ENCODE peak calls at places on chromosome 20, in eight cellular contexts. H is psoas muscle, T is A549, F is GM23248, D is heart right ventricle, S is IMR-90, Y is mammary epithelial cell, I is lower lobe of right lung. J is an unnamed sample.

GRCh38 chr20:50595988-50596693 is 86.0 kb downstream of the PTPN1 start:
- DNase-seq in H (no peak), T (no peak), F (no peak), D (no peak), S (peak; percentile 24), Y (peak; percentile 17), I (no peak), J (no peak)

GRCh38 chr20:47196091-47197081 is 160.1 kb downstream of the ZMYND8 start:
- DNase-seq in H (peak; percentile 70), T (peak; percentile 69), F (peak; percentile 81), D (peak; percentile 73), S (peak; percentile 60), Y (peak; percentile 47), I (peak; percentile 82), J (peak; percentile 58)

GRCh38 chr20:45088247-45088646 is 12.7 kb downstream of the KCNS1 start:
- DNase-seq in H (no peak), T (no peak), F (peak; percentile 96), D (no peak), S (peak; percentile 96), Y (peak; percentile 96), I (no peak), J (no peak)

GRCh38 chr20:33139467-33139866 is 28.5 kb upstream of the BPIFA2 start:
- DNase-seq in H (no peak), T (no peak), F (no peak), D (no peak), S (no peak), Y (no peak), I (no peak), J (no peak)

GRCh38 chr20:35120012-35120701 is 27.0 kb downstream of the EDEM2 start:
- DNase-seq in H (no peak), T (no peak), F (peak; percentile 64), D (no peak), S (peak; percentile 89), Y (no peak), I (peak; percentile 51), J (no peak)

GRCh38 chr20:32516985-32517873 is 67.9 kb downstream of the NOL4L start:
- DNase-seq in H (no peak), T (no peak), F (no peak), D (no peak), S (peak; percentile 26), Y (no peak), I (no peak), J (no peak)

GRCh38 chr20:24470782-24471582 is 1.6 kb downstream of the SYNDIG1 start:
- DNase-seq in H (no peak), T (no peak), F (peak; percentile 26), D (no peak), S (no peak), Y (peak; percentile 54), I (no peak), J (no peak)

GRCh38 chr20:62708591-62709536 is at the start of gene NTSR1:
- DNase-seq in H (no peak), T (no peak), F (peak; percentile 17), D (peak; percentile 7), S (no peak), Y (peak; percentile 40), I (no peak), J (no peak)

GRCh38 chr20:10978019-10978702 is 304.4 kb upstream of the JAG1 start:
- DNase-seq in H (no peak), T (no peak), F (no peak), D (no peak), S (no peak), Y (no peak), I (no peak), J (no peak)

GRCh38 chr20:37879843-37880242 is 23.1 kb upstream of the VSTM2L start:
- DNase-seq in H (no peak), T (no peak), F (no peak), D (no peak), S (no peak), Y (no peak), I (no peak), J (no peak)

GRCh38 chr20:50872562-50873288 is 58.5 kb downstream of the ADNP start:
- DNase-seq in H (no peak), T (no peak), F (no peak), D (no peak), S (no peak), Y (no peak), I (no peak), J (no peak)

GRCh38 chr20:34824861-34825529 is 456 bp downstream of the NCOA6 start:
- DNase-seq in H (peak; percentile 67), T (peak; percentile 40), F (peak; percentile 85), D (peak; percentile 71), S (peak; percentile 28), Y (peak; percentile 20), I (peak; percentile 79), J (no peak)

GRCh38 chr20:35165221-35166185 is 6.4 kb upstream of the PROCR start:
- DNase-seq in H (no peak), T (no peak), F (no peak), D (no peak), S (no peak), Y (no peak), I (no peak), J (no peak)

GRCh38 chr20:63898882-63899558 is 4.1 kb downstream of the DNAJC5 start:
- DNase-seq in H (no peak), T (no peak), F (no peak), D (no peak), S (no peak), Y (no peak), I (no peak), J (no peak)

GRCh38 chr20:63226020-63226943 is 9.4 kb upstream of the BIRC7 start:
- DNase-seq in H (no peak), T (no peak), F (no peak), D (no peak), S (no peak), Y (no peak), I (no peak), J (no peak)

GRCh38 chr20:8423482-8423881 is 291.4 kb downstream of the PLCB1 start:
- DNase-seq in H (no peak), T (no peak), F (no peak), D (no peak), S (no peak), Y (no peak), I (no peak), J (no peak)

GRCh38 chr20:39850236-39850635 is 838.8 kb downstream of the MAFB start:
- DNase-seq in H (no peak), T (no peak), F (peak; percentile 41), D (no peak), S (no peak), Y (no peak), I (no peak), J (no peak)
- H3K9me3 ChIP-seq in H (no peaks in the 10 kb centered on the region), T (no peaks in the 10 kb centered on the region), F (no peaks in the 10 kb centered on the region), D (no peaks in the 10 kb centered on the region), S (no peaks in the 10 kb centered on the region), Y (no peaks in the 10 kb centered on the region), I (no peaks in the 10 kb centered on the region), J (no peaks in the 10 kb centered on the region)

GRCh38 chr20:30485331-30486102 is 771.9 kb upstream of the DEFB115 start:
- DNase-seq in H (no peak), T (no peak), F (no peak), D (no peak), S (no peak), Y (no peak), I (no peak), J (no peak)
- H3K9me3 ChIP-seq in H (no peaks in the 10 kb centered on the region), T (peaks cover 4% of the 10 kb centered on the region), F (no peaks in the 10 kb centered on the region), D (peaks cover 8% of the 10 kb centered on the region), S (peaks cover 23% of the 10 kb centered on the region), Y (peaks cover 23% of the 10 kb centered on the region), I (peaks cover 1% of the 10 kb centered on the region), J (no peaks in the 10 kb centered on the region)

GRCh38 chr20:59678951-59679350 is 74.6 kb downstream of the PHACTR3 start:
- DNase-seq in H (no peak), T (no peak), F (no peak), D (no peak), S (no peak), Y (no peak), I (no peak), J (no peak)
- H3K9me3 ChIP-seq in H (no peaks in the 10 kb centered on the region), T (no peaks in the 10 kb centered on the region), F (no peaks in the 10 kb centered on the region), D (no peaks in the 10 kb centered on the region), S (peaks cover 19% of the 10 kb centered on the region), Y (no peaks in the 10 kb centered on the region), I (no peaks in the 10 kb centered on the region), J (peaks cover 17% of the 10 kb centered on the region)

GRCh38 chr20:21710863-21711431 is 5.5 kb downstream of the PAX1 start:
- DNase-seq in H (no peak), T (no peak), F (no peak), D (no peak), S (no peak), Y (no peak), I (no peak), J (no peak)
- H3K9me3 ChIP-seq in H (no peaks in the 10 kb centered on the region), T (no peaks in the 10 kb centered on the region), F (no peaks in the 10 kb centered on the region), D (no peaks in the 10 kb centered on the region), S (no peaks in the 10 kb centered on the region), Y (no peaks in the 10 kb centered on the region), I (no peaks in the 10 kb centered on the region), J (no peaks in the 10 kb centered on the region)

DNA sequence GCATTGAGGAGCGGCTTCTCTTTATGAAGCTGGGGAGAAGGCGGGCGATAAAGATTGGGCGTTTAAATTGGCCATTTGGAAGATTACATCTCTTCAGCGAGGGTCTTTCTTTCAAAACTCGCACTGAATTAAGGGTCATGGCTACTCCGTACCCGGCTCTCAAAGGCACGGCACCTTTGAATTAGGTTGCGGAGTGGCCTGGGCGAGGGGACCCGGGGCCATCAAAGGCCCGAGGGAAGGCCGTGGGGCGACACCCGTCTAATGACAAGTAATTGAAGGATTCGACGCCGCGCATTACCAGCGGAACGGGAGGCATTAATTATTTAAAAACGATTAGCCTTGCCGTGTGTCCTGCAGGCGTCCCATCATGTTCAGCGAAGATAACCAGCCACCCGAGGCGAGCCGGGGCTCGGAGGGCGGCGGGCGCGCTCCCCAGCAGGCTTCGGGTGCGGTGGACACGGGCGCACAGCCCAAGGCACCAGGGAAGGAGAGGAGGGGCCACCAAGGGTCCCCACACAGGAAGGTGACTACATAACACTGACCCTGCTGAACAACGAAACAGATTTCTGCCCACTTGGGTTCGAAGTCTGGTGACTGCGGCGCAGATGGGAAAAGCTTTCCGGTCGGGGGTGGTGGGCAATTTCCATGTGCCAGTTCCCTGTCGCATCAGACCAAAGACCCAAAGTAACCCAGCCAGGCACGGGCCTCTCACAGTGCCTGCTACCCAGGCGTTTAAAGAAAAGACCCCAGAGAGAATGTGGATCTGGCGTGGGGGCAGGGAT is 7.4 kb downstream of the FOXA2 start:
- DNase-seq in H (no peak), T (no peak), F (no peak), D (no peak), S (no peak), Y (no peak), I (no peak), J (no peak)
- H3K9me3 ChIP-seq in H (no peaks in the 10 kb centered on the region), T (no peaks in the 10 kb centered on the region), F (no peaks in the 10 kb centered on the region), D (no peaks in the 10 kb centered on the region), S (no peaks in the 10 kb centered on the region), Y (no peaks in the 10 kb centered on the region), I (no peaks in the 10 kb centered on the region), J (no peaks in the 10 kb centered on the region)

J was measured in iPS DF 6.9.